ENCODE peak calls at places on chromosome 9, in four cellular contexts. Y is foreskin fibroblast, R is GM13977, D is astrocyte of the spinal cord. S is an unnamed sample.

GRCh38 chr9:9615086-9615485 is 997.7 kb downstream of the PTPRD start:
- DNase-seq in Y (no peak), R (no peak), D (no peak), S (no peak)

GRCh38 chr9:88706193-88707112 is 171.5 kb downstream of the NXNL2 start:
- DNase-seq in D (no peak), R (no peak), Y (no peak), S (peak)

GRCh38 chr9:5886114-5886939 is 4.4 kb upstream of the MLANA start:
- DNase-seq in Y (peak), D (peak), R (peak), S (peak)

GRCh38 chr9:78783743-78784142 is 486.8 kb downstream of the PSAT1 start:
- DNase-seq in D (no peak), R (no peak), Y (no peak), S (no peak)

GRCh38 chr9:137305060-137305787 is 3.2 kb upstream of the NRARP start:
- DNase-seq in D (peak), Y (peak), R (peak), S (peak)

GRCh38 chr9:95004452-95005275 is 278.2 kb downstream of the AOPEP start:
- DNase-seq in D (no peak), R (peak), Y (peak), S (peak)

GRCh38 chr9:95773061-95773433 is 102.4 kb upstream of the ERCC6L2 start:
- DNase-seq in Y (no peak), R (no peak), D (peak), S (no peak)

GRCh38 chr9:92726971-92727715 is 37.5 kb downstream of the BICD2 start:
- DNase-seq in R (no peak), D (peak), Y (no peak), S (peak)

GRCh38 chr9:37377688-37378612 is 44.5 kb upstream of the GRHPR start:
- DNase-seq in Y (no peak), D (no peak), R (peak), S (no peak)

GRCh38 chr9:96159596-96159995 is 142.4 kb downstream of the HSD17B3 start:
- DNase-seq in D (no peak), Y (no peak), R (no peak), S (no peak)

GRCh38 chr9:136694163-136694864 is 7.1 kb upstream of the AGPAT2 start:
- DNase-seq in R (peak), D (no peak), Y (no peak), S (peak)

GRCh38 chr9:10008101-10008799 is 604.6 kb downstream of the PTPRD start:
- DNase-seq in R (no peak), Y (no peak), D (peak), S (no peak)

GRCh38 chr9:101235105-101235866 is 149.5 kb downstream of the BAAT start:
- DNase-seq in Y (no peak), D (peak), R (peak), S (no peak)
- TF ChIP-seq CTCF in Y (no peak), D (peak), R (peak), S (peak)

GRCh38 chr9:127746959-127747569 is 12.0 kb upstream of the TOR2A start:
- DNase-seq in R (no peak), D (no peak), Y (no peak), S (no peak)
- TF ChIP-seq CTCF in R (no peak), D (peak), Y (no peak), S (no peak)

DNA sequence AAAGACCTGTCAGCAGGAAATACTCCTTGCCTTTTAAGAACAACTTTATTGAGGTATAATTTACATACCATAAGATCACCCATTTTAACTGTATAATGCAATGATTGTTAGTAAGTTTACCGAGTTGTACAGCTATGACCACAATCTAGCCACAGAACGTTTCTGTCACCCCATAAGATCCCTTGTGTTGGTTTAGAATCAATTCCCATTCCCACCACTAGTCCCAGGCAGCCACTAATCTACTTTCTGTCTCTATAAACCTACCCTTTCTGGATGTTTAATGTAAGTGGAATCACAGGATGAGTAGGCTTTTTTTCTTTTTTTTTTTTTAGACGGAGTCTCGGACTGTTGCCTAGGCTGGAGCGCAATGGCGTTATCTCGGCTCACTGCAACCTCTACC is 4.4 kb downstream of the GPR107 start:
- DNase-seq in D (no peak), R (no peak), Y (no peak), S (no peak)
- TF ChIP-seq CTCF in D (peak), R (no peak), Y (no peak), S (peak)

GRCh38 chr9:76887003-76887821 is 18.7 kb downstream of the PRUNE2 start:
- DNase-seq in Y (no peak), D (peak), R (no peak), S (no peak)
- TF ChIP-seq CTCF in Y (peak), D (no peak), R (no peak), S (no peak)

DNA sequence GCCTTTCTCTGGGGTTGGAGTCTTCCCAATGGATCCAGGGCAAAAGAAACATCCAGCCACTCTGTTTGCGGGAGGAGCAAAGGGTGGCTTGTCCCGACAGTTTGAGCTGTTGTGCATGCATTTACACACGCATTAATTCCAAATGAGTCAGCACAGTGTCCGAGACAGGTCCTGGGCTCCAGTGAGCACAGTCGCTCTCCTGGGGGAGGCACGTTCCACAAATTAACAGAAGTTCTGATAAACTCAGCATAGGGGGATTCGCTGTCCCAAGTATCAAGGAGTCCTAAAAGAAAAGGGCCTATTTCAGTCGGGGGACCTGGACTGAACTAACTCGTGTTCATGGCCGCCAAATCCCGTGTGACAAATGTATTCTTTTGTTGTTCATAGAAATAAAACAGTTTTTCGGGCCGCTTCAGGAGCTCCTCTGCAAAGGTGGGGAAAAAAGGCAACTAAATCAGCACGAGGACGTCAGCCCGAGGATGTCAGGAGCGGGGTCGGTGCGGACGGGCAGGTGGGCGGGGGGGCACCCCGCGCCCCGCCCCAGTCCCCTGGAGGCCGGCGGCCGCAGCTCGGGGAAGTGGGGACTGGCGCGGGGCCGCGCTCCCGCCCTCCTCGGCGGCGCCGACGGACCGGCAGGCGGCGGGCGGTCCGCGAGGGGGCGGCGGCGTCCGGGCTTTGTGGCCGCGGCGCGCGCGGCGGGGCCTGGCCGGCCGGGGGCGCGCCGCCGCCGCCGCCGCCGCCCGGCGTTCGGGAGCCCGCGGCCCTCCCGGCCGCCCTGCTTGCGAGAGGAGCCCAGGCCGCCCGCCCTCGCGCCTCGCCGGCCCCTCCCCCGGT is at the start of gene MSANTD3:
- DNase-seq in Y (peak), R (peak), D (peak), S (peak)
- TF ChIP-seq CTCF in Y (no peak), R (peak), D (no peak), S (no peak)

GRCh38 chr9:130043654-130044623 is 950 bp upstream of the FNBP1 start:
- DNase-seq in D (no peak), R (no peak), Y (peak), S (peak)
- TF ChIP-seq CTCF in D (peak), R (no peak), Y (peak), S (no peak)

GRCh38 chr9:107226431-107226830 is 56.6 kb upstream of the RAD23B start:
- DNase-seq in Y (no peak), D (no peak), R (no peak), S (no peak)
- TF ChIP-seq CTCF in Y (no peak), D (no peak), R (no peak), S (no peak)

GRCh38 chr9:127447416-127448111 is 3.6 kb downstream of the RPL12 start:
- DNase-seq in Y (no peak), D (peak), R (no peak), S (no peak)
- TF ChIP-seq CTCF in Y (no peak), D (no peak), R (no peak), S (no peak)